ENCODE peak calls at places on chromosomes 4 and X, in five cellular contexts. D is GM12865, M is foreskin fibroblast, E is GM10248, A is BJ. Z is an unnamed sample.

GRCh38 chrX:150813922-150814321 is 84.5 kb downstream of the CD99L2 start:
- DNase-seq in D (no peak), M (peak; percentile 33), E (no peak), A (peak; percentile 6), Z (peak; percentile 1)

GRCh38 chrX:40245411-40246140 is 147.8 kb upstream of the BCOR start:
- DNase-seq in D (no peak), M (peak; percentile 19), E (no peak), A (no peak), Z (no peak)

GRCh38 chr4:126799971-126800722 is 832.6 kb upstream of the INTU start:
- DNase-seq in D (no peak), M (peak; percentile 67), E (no peak), A (no peak), Z (no peak)

GRCh38 chr4:81032805-81033684 is 2.5 kb downstream of the BMP3 start:
- DNase-seq in D (no peak), M (peak; percentile 29), E (no peak), A (no peak), Z (no peak)

GRCh38 chr4:158172558-158173258 is at the start of gene GASK1B:
- DNase-seq in D (peak; percentile 35), M (peak; percentile 81), E (peak; percentile 37), A (no peak), Z (peak; percentile 41)

GRCh38 chr4:64781737-64782326 is 372.6 kb upstream of the TECRL start:
- DNase-seq in D (peak; percentile 12), M (peak; percentile 11), E (no peak), A (no peak), Z (no peak)

GRCh38 chr4:1638873-1639272 is 45.2 kb downstream of the FAM53A start:
- DNase-seq in D (no peak), M (no peak), E (no peak), A (no peak), Z (no peak)

GRCh38 chr4:21363701-21364100 is 584.9 kb downstream of the KCNIP4 start:
- DNase-seq in D (no peak), M (no peak), E (no peak), A (no peak), Z (no peak)

GRCh38 chr4:108336076-108336475 is 167.3 kb upstream of the LEF1 start:
- DNase-seq in D (no peak), M (peak; percentile 14), E (no peak), A (no peak), Z (no peak)

GRCh38 chrX:281166-281999 is at the start of gene PLCXD1:
- DNase-seq in D (peak; percentile 56), M (peak; percentile 59), E (peak; percentile 72), A (no peak), Z (peak; percentile 56)

GRCh38 chrX:108732630-108733321 is 3.6 kb downstream of the IRS4 start:
- DNase-seq in D (no peak), M (peak; percentile 15), E (peak; percentile 7), A (no peak), Z (no peak)

GRCh38 chr4:140012688-140013087 is 141.3 kb downstream of the MAML3 start:
- DNase-seq in D (peak; percentile 23), M (peak; percentile 90), E (no peak), A (peak; percentile 9), Z (peak; percentile 70)

GRCh38 chr4:5338511-5338910 is 287.2 kb downstream of the STK32B start:
- DNase-seq in D (no peak), M (no peak), E (no peak), A (no peak), Z (no peak)

GRCh38 chrX:52359614-52360232 is 9.1 kb upstream of the XAGE2 start:
- DNase-seq in D (no peak), M (peak; percentile 26), E (no peak), A (no peak), Z (no peak)

GRCh38 chr4:146245246-146245645 is 30.9 kb downstream of the REELD1 start:
- DNase-seq in D (no peak), M (peak; percentile 27), E (no peak), A (no peak), Z (no peak)

GRCh38 chr4:100641326-100641725 is 123.5 kb upstream of the EMCN start:
- DNase-seq in D (no peak), M (no peak), E (no peak), A (no peak), Z (no peak)

GRCh38 chr4:89316931-89317366 is 9.3 kb upstream of the GPRIN3 start:
- DNase-seq in D (no peak), M (peak; percentile 58), E (no peak), A (no peak), Z (peak; percentile 42)

GRCh38 chr4:138003248-138003647 is 238.9 kb downstream of the SLC7A11 start:
- DNase-seq in D (peak; percentile 53), M (peak; percentile 37), E (peak; percentile 6), A (no peak), Z (no peak)

GRCh38 chr4:26424838-26425237 is 65.4 kb downstream of the CCKAR start:
- DNase-seq in D (no peak), M (no peak), E (no peak), A (no peak), Z (no peak)

GRCh38 chrX:40087574-40088298 is 10.0 kb downstream of the BCOR start:
- DNase-seq in D (no peak), M (peak; percentile 52), E (no peak), A (no peak), Z (no peak)

GRCh38 chrX:121356139-121356849 is 308.9 kb downstream of the GLUD2 start:
- DNase-seq in D (no peak), M (no peak), E (no peak), A (no peak), Z (no peak)

GRCh38 chrX:154333837-154334271 is 38.3 kb downstream of the TKTL1 start:
- DNase-seq in D (peak; percentile 69), M (no peak), E (peak; percentile 43), A (no peak), Z (no peak)

GRCh38 chr4:25290490-25291067 is 22.0 kb upstream of the ZCCHC4 start:
- DNase-seq in D (no peak), M (no peak), E (no peak), A (no peak), Z (no peak)

GRCh38 chrX:79065696-79066095 is 78.8 kb upstream of the GPR174 start:
- DNase-seq in D (peak; percentile 61), M (no peak), E (no peak), A (no peak), Z (no peak)

GRCh38 chrX:96372313-96373046 is 312.2 kb upstream of the DIAPH2 start:
- DNase-seq in D (peak; percentile 34), M (peak; percentile 72), E (peak; percentile 15), A (no peak), Z (no peak)

GRCh38 chrX:19728915-19729314 is 158.5 kb downstream of the SH3KBP1 start:
- DNase-seq in D (peak; percentile 51), M (no peak), E (no peak), A (no peak), Z (peak; percentile 12)

GRCh38 chrX:13898084-13898483 is 81.2 kb upstream of the GPM6B start:
- DNase-seq in D (peak; percentile 70), M (peak; percentile 41), E (peak; percentile 15), A (no peak), Z (peak; percentile 22)
- TF ChIP-seq CTCF in D (peak; percentile 44), M (peak; percentile 12), E (peak; percentile 32), A (peak; percentile 21), Z (no peak)

DNA sequence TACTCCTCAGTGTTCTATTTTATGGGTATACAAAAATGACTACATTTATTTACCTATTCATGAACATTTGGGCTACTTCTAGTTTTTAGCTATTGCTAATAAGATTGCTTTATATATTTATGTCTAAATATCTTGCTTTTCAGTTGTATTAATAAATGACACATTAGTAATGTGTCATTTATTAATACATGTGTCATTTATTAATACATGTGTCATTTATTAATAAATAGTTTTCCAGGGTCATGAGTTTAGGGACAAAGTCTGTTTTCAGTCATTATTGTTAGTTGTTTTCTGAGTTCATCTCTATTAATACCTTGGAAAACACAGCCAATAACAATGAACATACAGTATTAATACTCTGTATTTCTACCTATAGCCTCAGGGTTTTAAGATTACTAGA is 1630.7 kb upstream of the IGFBP7 start:
- DNase-seq in D (no peak), M (no peak), E (no peak), A (no peak), Z (no peak)
- TF ChIP-seq CTCF in D (no peak), M (no peak), E (no peak), A (no peak), Z (no peak)

DNA sequence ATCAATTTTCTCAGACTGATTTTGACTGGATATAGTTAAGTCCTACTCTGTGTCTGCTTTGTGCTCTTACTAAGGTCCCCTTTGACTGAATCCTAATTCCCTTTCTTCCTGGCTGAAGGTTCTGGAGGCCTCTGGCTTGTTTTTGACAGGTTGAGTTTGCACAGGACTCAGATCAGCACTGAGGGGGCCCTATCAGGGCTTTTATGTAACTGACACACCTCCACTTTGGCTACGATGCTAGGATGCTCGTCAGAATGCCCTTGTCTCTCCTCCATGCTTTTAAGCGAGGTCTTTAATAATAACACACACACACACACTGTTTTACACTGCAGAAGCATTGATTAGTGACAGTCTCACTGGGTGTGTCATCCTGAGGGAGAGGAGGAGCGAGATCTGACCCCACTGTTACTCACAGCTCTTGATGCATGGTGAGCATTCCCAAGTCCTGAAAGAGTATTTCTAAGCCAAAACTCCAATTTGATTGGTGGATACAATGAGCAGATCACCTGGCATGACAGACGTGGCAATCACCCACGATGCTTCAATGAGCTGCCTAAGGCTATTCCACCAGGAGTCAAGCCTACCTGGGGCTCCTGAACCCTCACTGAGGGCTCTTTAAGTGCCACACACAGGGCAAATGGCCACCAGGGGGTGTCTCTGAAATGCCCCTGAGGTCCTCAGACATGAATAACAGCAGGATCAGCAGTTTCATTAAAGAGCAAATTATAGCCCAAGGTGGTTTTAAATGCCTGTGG is 130.4 kb upstream of the CPEB2 start:
- DNase-seq in D (peak; percentile 71), M (peak; percentile 31), E (no peak), A (no peak), Z (peak; percentile 59)
- TF ChIP-seq CTCF in D (peak; percentile 53), M (no peak), E (peak; percentile 19), A (peak; percentile 31), Z (peak; percentile 52)

GRCh38 chr4:114108869-114109268 is 129.4 kb upstream of the ARSJ start:
- DNase-seq in D (peak; percentile 8), M (peak; percentile 73), E (no peak), A (no peak), Z (no peak)
- TF ChIP-seq CTCF in D (no peak), M (no peak), E (no peak), A (no peak), Z (no peak)

GRCh38 chrX:43349363-43349762 is 306.7 kb upstream of the MAOA start:
- DNase-seq in D (peak; percentile 65), M (peak; percentile 15), E (peak; percentile 14), A (no peak), Z (peak; percentile 35)
- TF ChIP-seq CTCF in D (peak; percentile 60), M (peak; percentile 48), E (peak; percentile 41), A (peak; percentile 63), Z (peak; percentile 23)